ENCODE peak calls at places on chromosomes 2 and 18, in five cellular contexts. W is H9; N is uterus; T is GM20000; Q is CD8-positive, alpha-beta T cell. P is an unnamed sample.

GRCh38 chr2:223262946-223263345 is 211.0 kb downstream of the KCNE4 start:
- DNase-seq in W (no peak), Q (no peak), N (peak), T (no peak), P (no peak)

GRCh38 chr2:150188177-150188576 is 299.3 kb downstream of the RND3 start:
- DNase-seq in N (no peak), W (no peak), Q (no peak), T (no peak), P (no peak)

GRCh38 chr2:233047206-233047605 is 12.9 kb upstream of the INPP5D start:
- DNase-seq in W (no peak), N (no peak), Q (no peak), T (no peak), P (no peak)

GRCh38 chr2:20128506-20129319 is 77.3 kb upstream of the LAPTM4A start:
- DNase-seq in Q (no peak), N (no peak), W (no peak), T (no peak), P (no peak)

GRCh38 chr2:58727977-58728656 is 487.0 kb upstream of the FANCL start:
- DNase-seq in N (no peak), T (no peak), Q (no peak), W (no peak), P (no peak)

GRCh38 chr2:166229678-166230023 is 101.8 kb upstream of the SCN1A start:
- DNase-seq in W (no peak), N (no peak), Q (no peak), T (no peak), P (no peak)

GRCh38 chr2:104897515-104898184 is 43.7 kb downstream of the POU3F3 start:
- DNase-seq in N (no peak), T (no peak), Q (no peak), W (no peak), P (no peak)

GRCh38 chr2:12624911-12625598 is 91.7 kb upstream of the TRIB2 start:
- DNase-seq in Q (no peak), W (peak), T (no peak), N (no peak), P (no peak)

GRCh38 chr2:28398101-28398834 is 5.6 kb downstream of the FOSL2 start:
- DNase-seq in T (no peak), Q (no peak), N (peak), W (no peak), P (no peak)

GRCh38 chr18:49850636-49851035 is 37.3 kb upstream of the ACAA2 start:
- DNase-seq in Q (no peak), W (no peak), T (no peak), N (no peak), P (no peak)

GRCh38 chr18:48079885-48080284 is 149.4 kb upstream of the SMAD2 start:
- DNase-seq in T (no peak), W (no peak), N (no peak), Q (no peak), P (peak)

GRCh38 chr18:21735452-21736015 is 5.1 kb upstream of the MIB1 start:
- DNase-seq in T (no peak), N (no peak), Q (peak), W (peak), P (peak)

GRCh38 chr2:231965118-231965517 is 3.6 kb downstream of the DIS3L2 start:
- DNase-seq in T (no peak), W (no peak), Q (no peak), N (no peak), P (no peak)

GRCh38 chr18:68454511-68455228 is 260.2 kb downstream of the TMX3 start:
- DNase-seq in W (no peak), N (no peak), Q (no peak), T (no peak), P (no peak)

GRCh38 chr2:20457661-20458630 is 11.1 kb downstream of the RHOB start:
- DNase-seq in T (no peak), W (no peak), N (peak), Q (no peak), P (no peak)

GRCh38 chr18:31490387-31490786 is 7.6 kb upstream of the DSG2 start:
- DNase-seq in W (no peak), T (peak), N (no peak), Q (no peak), P (no peak)

GRCh38 chr2:241584446-241584845 is 25.9 kb downstream of the BOK start:
- DNase-seq in T (no peak), N (no peak), W (no peak), Q (no peak), P (no peak)

GRCh38 chr18:35603528-35603927 is 22.0 kb downstream of the GALNT1 start:
- DNase-seq in Q (no peak), T (no peak), N (no peak), W (no peak), P (no peak)

GRCh38 chr2:8615252-8616083 is 66.4 kb upstream of the ID2 start:
- DNase-seq in N (no peak), Q (no peak), T (no peak), W (no peak), P (no peak)

GRCh38 chr2:84458436-84459027 is 548 bp downstream of the SUCLG1 start:
- DNase-seq in N (peak), W (no peak), T (peak), Q (no peak), P (peak)

GRCh38 chr2:105910497-105911238 is 166.0 kb downstream of the NCK2 start:
- DNase-seq in W (no peak), T (no peak), Q (no peak), N (no peak), P (no peak)

GRCh38 chr2:74975016-74975415 is 16.6 kb downstream of the POLE4 start:
- DNase-seq in N (no peak), T (no peak), W (no peak), Q (no peak), P (no peak)

GRCh38 chr2:26590439-26590838 is 50.7 kb downstream of the CIB4 start:
- DNase-seq in W (no peak), Q (no peak), T (no peak), N (no peak), P (peak)

GRCh38 chr18:7902399-7902839 is 335.3 kb downstream of the PTPRM start:
- DNase-seq in T (no peak), N (peak), Q (no peak), W (no peak), P (no peak)

GRCh38 chr2:9592699-9593098 is 37.1 kb upstream of the ADAM17 start:
- DNase-seq in T (no peak), Q (no peak), N (no peak), W (no peak), P (no peak)

GRCh38 chr2:130920417-130921030 is 83.8 kb downstream of the ARHGEF4 start:
- DNase-seq in N (no peak), T (peak), Q (no peak), W (peak), P (peak)

GRCh38 chr2:124034265-124034664 is 9.2 kb downstream of the CNTNAP5 start:
- DNase-seq in T (no peak), Q (no peak), W (no peak), N (no peak), P (no peak)

GRCh38 chr2:55425449-55425848 is 5.8 kb upstream of the CCDC88A start:
- DNase-seq in W (no peak), Q (no peak), T (no peak), N (no peak), P (no peak)

GRCh38 chr18:46555724-46556123 is 101.3 kb downstream of the LOXHD1 start:
- DNase-seq in T (peak), Q (no peak), N (no peak), W (peak), P (peak)

GRCh38 chr2:20490300-20491181 is 43.7 kb downstream of the RHOB start:
- DNase-seq in T (no peak), W (no peak), Q (no peak), N (peak), P (no peak)

GRCh38 chr2:36743954-36744353 is 47.4 kb downstream of the VIT start:
- DNase-seq in Q (no peak), W (no peak), T (no peak), N (no peak), P (no peak)

GRCh38 chr2:36753706-36754221 is 57.3 kb downstream of the VIT start:
- DNase-seq in Q (no peak), T (no peak), N (no peak), W (peak), P (no peak)

GRCh38 chr2:36750101-36750500 is 53.6 kb downstream of the VIT start:
- DNase-seq in W (no peak), T (no peak), Q (no peak), N (no peak), P (no peak)

GRCh38 chr2:36748166-36748565 is 51.7 kb downstream of the VIT start:
- DNase-seq in N (no peak), T (no peak), W (no peak), Q (no peak), P (no peak)
- TF ChIP-seq CTCF in N (no peak), T (no peak), W (no peak), Q (no peak), P (no peak)

GRCh38 chr18:78436110-78436509 is 543.5 kb upstream of the SALL3 start:
- DNase-seq in W (no peak), N (no peak), T (no peak), Q (no peak), P (no peak)
- TF ChIP-seq CTCF in W (no peak), N (no peak), T (no peak), Q (no peak), P (no peak)

GRCh38 chr2:184119920-184120820 is 478.2 kb upstream of the ZNF804A start:
- DNase-seq in Q (no peak), W (no peak), T (no peak), N (no peak), P (no peak)

GRCh38 chr2:184125867-184126266 is 472.5 kb upstream of the ZNF804A start:
- DNase-seq in W (no peak), Q (no peak), T (no peak), N (no peak), P (no peak)
- TF ChIP-seq CTCF in W (peak), Q (no peak), T (no peak), N (no peak), P (no peak)

GRCh38 chr2:100427627-100428258 is 10.3 kb upstream of the CHST10 start:
- DNase-seq in N (peak), W (peak), Q (peak), T (peak), P (peak)
- TF ChIP-seq CTCF in N (no peak), W (peak), Q (peak), T (peak), P (peak)

DNA sequence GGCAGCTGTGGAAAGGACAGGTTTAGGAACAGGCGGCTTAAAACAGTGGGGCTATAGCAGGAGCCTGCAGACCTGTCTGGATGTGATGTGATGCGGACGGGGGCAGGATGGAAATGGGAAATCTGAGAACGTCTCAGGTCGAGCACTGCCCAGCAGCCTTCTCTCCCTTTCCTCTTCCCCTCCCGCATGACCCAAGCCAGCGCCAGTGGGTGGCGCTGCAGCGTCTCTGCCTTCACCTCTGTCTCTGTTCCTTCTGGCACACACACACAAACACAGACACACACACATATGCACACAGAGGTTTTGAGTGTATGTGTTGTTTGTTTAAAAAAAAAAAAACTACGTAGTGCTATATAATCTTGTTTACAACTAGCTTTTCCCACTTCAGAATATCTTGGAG is 82.0 kb upstream of the SLC66A3 start:
- DNase-seq in W (peak), Q (no peak), N (no peak), T (no peak), P (peak)
- TF ChIP-seq CTCF in W (peak), Q (no peak), N (no peak), T (peak), P (peak)